ENCODE peak calls at places on chromosome 5, in ten cellular contexts. K is EL; Q is neuronal stem cell; W is fibroblast of pulmonary artery; O is coronary artery; D is PC-9; V is H9; F is NCI-H1092; N is EH; L is stimulated activated naive B cell treated with anti-CD40 and anti-IgM and Interleukin-4, amounts not matched to agents 10 μg/mL and 1 μg/mL and 100 μg/mL, for 72 hours. S is an unnamed sample.

GRCh38 chr5:68149189-68149588 is 66.4 kb upstream of the PIK3R1 start:
- DNase-seq in F (no peak), O (no peak), N (peak), D (no peak), Q (no peak), L (no peak), W (peak), K (no peak), V (no peak), S (no peak)

GRCh38 chr5:137696481-137696880 is 39.4 kb downstream of the KLHL3 start:
- DNase-seq in V (no peak), K (peak), Q (no peak), O (no peak), L (no peak), D (no peak), F (no peak), W (no peak), N (peak), S (no peak)

GRCh38 chr5:172816887-172817418 is 17.1 kb upstream of the ERGIC1 start:
- DNase-seq in D (no peak), N (peak), O (no peak), Q (no peak), L (no peak), W (peak), V (no peak), K (peak), F (no peak), S (no peak)

GRCh38 chr5:95141141-95141540 is 143.8 kb downstream of the MCTP1 start:
- DNase-seq in O (no peak), V (no peak), L (no peak), K (no peak), W (no peak), N (no peak), F (no peak), D (no peak), Q (no peak), S (no peak)

GRCh38 chr5:87339986-87340385 is 72.3 kb downstream of the RASA1 start:
- DNase-seq in F (no peak), Q (no peak), V (no peak), L (no peak), W (no peak), K (peak), N (peak), D (no peak), O (no peak), S (no peak)

GRCh38 chr5:53424691-53425597 is 55.5 kb upstream of the FST start:
- DNase-seq in D (no peak), O (no peak), N (peak), F (no peak), V (no peak), W (peak), L (no peak), Q (no peak), K (peak), S (no peak)

GRCh38 chr5:36198281-36198680 is 43.4 kb downstream of the NADK2 start:
- DNase-seq in W (peak), L (no peak), V (no peak), D (no peak), N (peak), F (no peak), Q (no peak), O (no peak), K (no peak), S (no peak)

GRCh38 chr5:72268753-72269410 is 51.2 kb downstream of the MRPS27 start:
- DNase-seq in F (no peak), K (peak), W (peak), V (peak), N (peak), O (no peak), D (peak), L (peak), Q (peak), S (peak)

GRCh38 chr5:42612997-42613396 is 143.6 kb upstream of the CCDC152 start:
- DNase-seq in O (no peak), K (no peak), N (no peak), V (no peak), L (no peak), Q (no peak), D (no peak), W (peak), F (no peak), S (no peak)

GRCh38 chr5:180007582-180007981 is 64.0 kb downstream of the RNF130 start:
- DNase-seq in D (no peak), K (no peak), F (no peak), W (no peak), L (no peak), O (no peak), Q (no peak), N (no peak), V (no peak), S (no peak)